ENCODE peak calls at places on chromosomes 13 and 19, in eight cellular contexts. L is germinal center, W is head of caudate nucleus, K is mammary epithelial cell, I is cardiac muscle cell, T is COR-L47, X is sciatic nerve, E is HL-60. F is an unnamed sample.

GRCh38 chr19:13723206-13723605 is 41.1 kb upstream of the MRI1 start:
- DNase-seq in E (no peak), T (no peak), L (no peak), W (no peak), K (peak), X (no peak), I (no peak), F (no peak)

GRCh38 chr13:48403151-48403631 is 9.7 kb downstream of the LPAR6 start:
- DNase-seq in X (no peak), L (no peak), E (no peak), K (no peak), I (no peak), W (no peak), T (no peak), F (no peak)

GRCh38 chr13:26423634-26424033 is 133.8 kb upstream of the WASF3 start:
- DNase-seq in W (no peak), X (no peak), I (peak), K (no peak), L (no peak), T (no peak), E (no peak), F (no peak)

GRCh38 chr13:80547885-80548284 is 207.0 kb upstream of the SPRY2 start:
- DNase-seq in K (no peak), I (no peak), X (no peak), L (no peak), W (no peak), E (no peak), T (no peak), F (no peak)

GRCh38 chr13:106311004-106311403 is 224.5 kb downstream of the EFNB2 start:
- DNase-seq in E (no peak), T (no peak), K (no peak), I (no peak), L (no peak), W (no peak), X (no peak), F (no peak)

GRCh38 chr13:20291037-20291436 is 58.9 kb upstream of the GJB6 start:
- DNase-seq in T (no peak), W (no peak), L (no peak), X (no peak), I (no peak), K (no peak), E (no peak), F (no peak)

GRCh38 chr19:18340990-18341868 is 831 bp downstream of the PGPEP1 start:
- DNase-seq in T (no peak), I (peak), X (peak), L (peak), E (no peak), W (peak), K (no peak), F (peak)

GRCh38 chr13:109275848-109276247 is 510.5 kb downstream of the IRS2 start:
- DNase-seq in K (peak), L (no peak), I (peak), E (no peak), T (peak), X (no peak), W (no peak), F (no peak)

GRCh38 chr13:37460211-37460610 is 138.4 kb downstream of the POSTN start:
- DNase-seq in T (no peak), E (no peak), I (no peak), L (no peak), X (no peak), W (no peak), K (no peak), F (no peak)

GRCh38 chr13:22740264-22740663 is 440.5 kb upstream of the SGCG start:
- DNase-seq in L (no peak), X (no peak), K (no peak), E (no peak), W (no peak), T (no peak), I (peak), F (no peak)

GRCh38 chr19:3398114-3398899 is 31.9 kb downstream of the NFIC start:
- DNase-seq in K (no peak), I (peak), T (no peak), E (no peak), L (no peak), W (peak), X (peak), F (no peak)

GRCh38 chr19:11887247-11887617 is 350 bp upstream of the ZNF69 start:
- DNase-seq in X (no peak), K (no peak), I (no peak), E (no peak), L (no peak), T (no peak), W (no peak), F (no peak)

GRCh38 chr19:38073806-38074685 is 150.0 kb downstream of the DPF1 start:
- DNase-seq in K (no peak), L (no peak), E (no peak), I (peak), X (no peak), W (peak), T (no peak), F (no peak)

GRCh38 chr19:30649934-30650614 is 277.9 kb downstream of the ZNF536 start:
- DNase-seq in L (peak), I (peak), X (peak), T (peak), W (peak), K (peak), E (no peak), F (peak)